ENCODE peak calls at places on chromosome 21, in four cellular contexts. E is Peyer's patch, H is kidney epithelial cell, O is AG09319. N is an unnamed sample.

GRCh38 chr21:14054682-14055081 is 156.1 kb downstream of the LIPI start:
- DNase-seq in O (no peak), H (no peak), E (no peak), N (no peak)

GRCh38 chr21:28537371-28538079 is 455.2 kb downstream of the LTN1 start:
- DNase-seq in H (no peak), O (no peak), E (no peak), N (peak)

GRCh38 chr21:29423521-29423920 is 124.8 kb downstream of the BACH1 start:
- DNase-seq in O (no peak), H (no peak), E (no peak), N (no peak)

GRCh38 chr21:32806810-32807386 is 35.3 kb upstream of the PAXBP1 start:
- DNase-seq in O (no peak), H (no peak), E (no peak), N (no peak)

GRCh38 chr21:29318354-29318753 is 19.6 kb downstream of the BACH1 start:
- DNase-seq in H (no peak), E (no peak), O (no peak), N (no peak)

GRCh38 chr21:45067462-45068285 is 6.7 kb upstream of the ADARB1 start:
- DNase-seq in O (no peak), H (no peak), E (no peak), N (no peak)

GRCh38 chr21:33078907-33079582 is 9.1 kb downstream of the OLIG1 start:
- DNase-seq in O (no peak), H (peak), E (no peak), N (peak)

GRCh38 chr21:30329203-30329868 is 8.2 kb downstream of the KRTAP27-1 start:
- DNase-seq in E (no peak), H (no peak), O (no peak), N (peak)

GRCh38 chr21:27561116-27561515 is 594.2 kb upstream of the ADAMTS5 start:
- DNase-seq in H (no peak), E (no peak), O (peak), N (no peak)

GRCh38 chr21:27190601-27191000 is 223.7 kb upstream of the ADAMTS5 start:
- DNase-seq in E (no peak), H (peak), O (no peak), N (no peak)

GRCh38 chr21:32328595-32328994 is 29.9 kb downstream of the MRAP start:
- DNase-seq in H (no peak), E (no peak), O (no peak), N (no peak)

GRCh38 chr21:44949161-44950015 is 9.6 kb downstream of the SLX9 start:
- DNase-seq in H (no peak), O (no peak), E (peak), N (peak)

GRCh38 chr21:45535341-45536081 is 6.7 kb downstream of the SLC19A1 start:
- DNase-seq in H (no peak), E (no peak), O (no peak), N (no peak)

GRCh38 chr21:17612023-17612564 is 607 bp downstream of the BTG3 start:
- DNase-seq in E (peak), H (no peak), O (no peak), N (peak)

GRCh38 chr21:29206445-29206844 is 76.0 kb downstream of the MAP3K7CL start:
- DNase-seq in E (no peak), O (no peak), H (no peak), N (no peak)

GRCh38 chr21:45119812-45120211 is 45.4 kb downstream of the ADARB1 start:
- DNase-seq in H (no peak), E (no peak), O (no peak), N (no peak)

GRCh38 chr21:32368386-32368785 is 24.4 kb downstream of the URB1 start:
- DNase-seq in H (no peak), E (no peak), O (no peak), N (no peak)

GRCh38 chr21:28445081-28445830 is 547.4 kb downstream of the LTN1 start:
- DNase-seq in E (no peak), H (no peak), O (no peak), N (peak)

GRCh38 chr21:26834181-26834945 is 10.8 kb downstream of the ADAMTS1 start:
- DNase-seq in O (no peak), E (no peak), H (no peak), N (peak)

GRCh38 chr21:45419162-45419561 is 14.2 kb downstream of the COL18A1 start:
- DNase-seq in E (no peak), O (no peak), H (no peak), N (no peak)

GRCh38 chr21:30515681-30516080 is 13.7 kb upstream of the KRTAP19-5 start:
- DNase-seq in O (no peak), E (no peak), H (no peak), N (peak)

GRCh38 chr21:27681841-27682240 is 715.0 kb upstream of the ADAMTS5 start:
- DNase-seq in E (no peak), O (no peak), H (no peak), N (peak)

GRCh38 chr21:45285266-45285931 is 2.3 kb downstream of the POFUT2 start:
- DNase-seq in E (peak), O (no peak), H (no peak), N (no peak)

GRCh38 chr21:45473496-45474322 is 68.5 kb downstream of the SLC19A1 start:
- DNase-seq in E (no peak), O (no peak), H (no peak), N (no peak)

GRCh38 chr21:14418920-14419319 is 36.0 kb upstream of the HSPA13 start:
- DNase-seq in H (no peak), E (no peak), O (no peak), N (no peak)

GRCh38 chr21:20997633-20998455 is at the start of gene NCAM2:
- DNase-seq in H (no peak), O (peak), E (no peak), N (peak)

GRCh38 chr21:35895598-35895997 is 164.7 kb downstream of the SETD4 start:
- DNase-seq in O (no peak), H (no peak), E (no peak), N (no peak)

GRCh38 chr21:38341546-38342012 is 84.8 kb downstream of the KCNJ15 start:
- DNase-seq in H (no peak), O (no peak), E (no peak), N (no peak)

GRCh38 chr21:38241029-38241740 is 15.6 kb upstream of the KCNJ15 start:
- DNase-seq in O (no peak), H (no peak), E (no peak), N (no peak)

GRCh38 chr21:29250642-29251041 is 48.1 kb upstream of the BACH1 start:
- DNase-seq in O (no peak), E (no peak), H (no peak), N (no peak)

GRCh38 chr21:25733859-25734653 is 648 bp downstream of the ATP5PF start:
- DNase-seq in E (no peak), O (no peak), H (no peak), N (peak)

GRCh38 chr21:45570826-45571601 is 28.8 kb upstream of the SLC19A1 start:
- DNase-seq in H (no peak), O (no peak), E (no peak), N (no peak)

GRCh38 chr21:35940074-35940927 is 120.0 kb downstream of the SETD4 start:
- DNase-seq in H (no peak), E (no peak), O (peak), N (peak)

GRCh38 chr21:30629173-30629572 is 5.8 kb upstream of the KRTAP20-2 start:
- DNase-seq in O (no peak), E (no peak), H (no peak), N (no peak)

GRCh38 chr21:29676395-29676794 is 263.4 kb downstream of the GRIK1 start:
- DNase-seq in O (no peak), H (no peak), E (no peak), N (no peak)

GRCh38 chr21:21673959-21674358 is 675.8 kb downstream of the NCAM2 start:
- DNase-seq in E (no peak), H (no peak), O (no peak), N (peak)

DNA sequence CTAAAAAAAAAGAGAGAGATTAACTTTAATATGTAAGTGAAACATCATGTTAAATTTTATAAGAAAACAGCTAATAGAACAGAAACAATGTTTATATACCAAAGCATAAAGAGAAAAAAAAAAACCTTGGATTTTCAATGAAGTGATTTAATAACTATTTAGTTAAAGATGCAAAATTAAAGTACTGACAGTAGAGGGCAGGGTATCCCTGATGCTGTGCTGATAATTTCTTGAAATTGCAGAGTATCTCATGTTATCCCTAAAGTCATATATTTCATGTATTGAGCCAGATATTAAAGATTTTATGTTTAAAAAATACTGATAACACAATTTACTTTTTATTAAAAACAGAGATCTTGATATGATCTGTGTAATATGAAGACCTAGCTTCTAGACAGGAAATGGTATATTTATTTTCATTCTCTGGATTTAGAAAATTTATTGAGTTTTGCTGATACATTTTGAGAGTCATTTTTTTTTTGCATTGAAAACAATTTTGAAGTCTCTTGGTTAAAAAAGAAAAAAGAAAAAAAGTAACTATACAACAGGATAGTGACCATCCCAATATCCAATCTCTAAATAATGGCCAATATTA is 273.2 kb downstream of the USP25 start:
- DNase-seq in E (no peak), H (no peak), O (no peak), N (peak)
- TF ChIP-seq CTCF in E (no peak), H (peak), O (peak), N (peak)

GRCh38 chr21:34365794-34366193 is 2.0 kb downstream of the KCNE2 start:
- DNase-seq in H (no peak), E (peak), O (no peak), N (no peak)
- TF ChIP-seq CTCF in H (no peak), E (no peak), O (no peak), N (no peak)

GRCh38 chr21:43937898-43938309 is 72.9 kb downstream of the AGPAT3 start:
- DNase-seq in O (no peak), H (no peak), E (peak), N (no peak)

GRCh38 chr21:43940329-43940653 is 71.8 kb upstream of the TRAPPC10 start:
- DNase-seq in E (no peak), H (no peak), O (no peak), N (no peak)

GRCh38 chr21:43940672-43941071 is 71.4 kb upstream of the TRAPPC10 start:
- DNase-seq in E (no peak), O (no peak), H (no peak), N (no peak)

GRCh38 chr21:43938751-43939442 is 73.2 kb upstream of the TRAPPC10 start:
- DNase-seq in E (peak), H (no peak), O (no peak), N (peak)

DNA sequence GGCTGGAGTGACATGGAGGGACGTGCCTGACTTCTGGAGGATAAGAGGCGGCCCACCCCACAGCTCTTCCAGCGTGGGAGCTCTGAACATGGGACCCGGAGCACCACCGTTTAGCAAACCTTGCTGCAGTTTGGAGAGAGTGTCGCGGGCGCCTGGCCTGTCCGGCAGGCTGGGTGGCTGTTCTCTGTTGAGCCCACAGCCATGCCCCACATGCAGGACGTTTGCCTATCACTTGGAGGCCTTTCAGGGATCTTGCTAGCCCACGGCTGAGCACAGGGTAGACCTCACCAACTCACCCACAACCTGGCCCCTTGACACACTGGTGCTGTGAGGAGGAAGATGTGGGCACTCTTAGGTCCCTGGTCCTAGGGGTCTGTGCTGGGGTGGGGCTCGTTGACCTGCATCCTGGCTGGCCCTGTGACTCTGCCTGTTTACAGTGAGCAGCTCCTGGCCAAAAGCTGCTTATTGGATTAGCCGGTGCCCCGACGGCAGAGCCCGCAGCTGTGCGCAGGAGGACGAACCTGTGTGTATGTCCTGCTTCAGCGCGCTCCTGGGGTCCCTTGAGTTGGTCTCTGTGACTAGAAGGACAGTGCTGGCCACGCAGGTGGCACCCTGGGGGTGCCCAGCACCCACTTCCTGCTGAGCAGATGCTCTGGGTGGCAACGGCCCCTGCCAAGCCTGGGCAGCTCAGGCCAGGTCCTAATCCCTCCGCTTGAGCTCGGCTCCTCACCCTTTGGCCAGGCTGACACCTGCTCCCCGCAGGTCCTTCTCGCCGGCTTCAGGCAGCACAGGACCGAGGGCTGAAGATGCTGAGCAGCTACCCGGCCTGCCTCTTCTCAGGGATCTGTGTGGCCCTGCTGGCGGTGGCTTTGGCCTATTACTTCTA is 72.4 kb upstream of the TRAPPC10 start:
- DNase-seq in H (no peak), E (no peak), O (no peak), N (no peak)
- TF ChIP-seq CTCF in H (no peak), E (no peak), O (no peak), N (no peak)

DNA sequence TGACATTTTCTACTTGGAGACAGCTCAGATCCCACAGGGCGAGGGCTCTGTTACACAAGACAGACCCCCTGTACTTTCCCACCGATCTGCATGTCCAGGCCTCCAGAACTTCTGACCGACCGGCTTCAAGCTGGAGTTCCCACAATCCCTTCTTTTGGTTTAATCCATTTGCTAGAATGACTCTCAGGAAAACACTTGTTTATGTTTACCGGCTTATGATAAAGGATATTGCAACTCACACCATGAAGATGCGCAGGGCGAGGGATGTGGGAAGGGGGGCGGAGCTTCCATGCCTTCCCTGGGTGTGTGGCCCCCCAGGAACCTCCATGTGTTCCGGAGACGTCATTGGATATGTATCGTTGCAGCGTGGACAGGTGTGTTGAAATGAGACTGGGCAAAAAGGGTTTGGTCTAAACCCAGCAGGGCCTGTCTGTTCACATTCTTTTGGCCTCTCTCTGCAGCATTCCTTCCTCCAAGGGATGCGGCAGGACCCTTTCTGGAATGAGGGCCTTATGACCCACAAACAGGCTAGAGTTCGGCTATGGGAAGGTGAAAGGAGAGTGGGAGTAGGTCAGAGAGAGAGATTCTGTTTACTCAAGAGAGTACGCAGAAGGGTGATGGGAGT is 7.5 kb upstream of the IGSF5 start:
- DNase-seq in H (no peak), O (no peak), E (no peak), N (peak)
- TF ChIP-seq CTCF in H (no peak), O (no peak), E (no peak), N (no peak)

GRCh38 chr21:41895643-41896493 is 16.7 kb upstream of the PRDM15 start:
- DNase-seq in E (peak), O (no peak), H (no peak), N (no peak)
- TF ChIP-seq CTCF in E (no peak), O (no peak), H (no peak), N (no peak)

GRCh38 chr21:43645414-43645891 is 13.8 kb downstream of the HSF2BP start:
- DNase-seq in E (peak), H (no peak), O (no peak), N (peak)
- TF ChIP-seq CTCF in E (peak), H (peak), O (peak), N (peak)

DNA sequence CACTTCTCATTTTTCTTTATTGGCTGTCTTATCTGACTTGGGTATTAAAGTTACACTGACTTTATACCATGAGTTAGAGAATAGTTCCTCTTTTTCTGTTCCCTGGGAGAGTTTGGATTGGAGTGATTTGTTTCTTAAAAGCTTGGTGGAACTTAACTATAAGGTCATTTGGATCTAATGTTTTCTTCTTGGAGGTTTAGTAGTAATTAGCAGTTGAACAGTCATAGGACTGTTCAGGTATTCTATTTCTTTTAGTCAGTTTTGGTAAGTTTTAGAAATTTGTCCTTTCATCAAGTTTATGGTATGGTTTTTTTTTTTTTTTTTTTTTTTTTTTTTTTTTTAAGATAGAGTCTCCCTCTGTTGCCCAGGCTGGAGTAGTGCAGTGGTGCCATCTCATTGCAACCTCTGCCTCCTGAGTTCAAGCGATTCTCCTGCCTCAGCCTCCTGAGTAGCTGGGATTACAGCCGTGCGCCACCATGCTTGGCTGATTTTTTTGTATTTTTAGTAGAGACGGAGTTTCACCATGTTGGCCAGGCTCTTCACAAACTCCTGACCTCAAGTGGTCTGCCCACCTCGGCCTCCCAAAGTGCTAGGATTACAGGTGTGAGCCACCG is 6.3 kb downstream of the TTC3 start:
- DNase-seq in H (no peak), E (no peak), O (no peak), N (peak)
- TF ChIP-seq CTCF in H (no peak), E (no peak), O (peak), N (peak)

DNA sequence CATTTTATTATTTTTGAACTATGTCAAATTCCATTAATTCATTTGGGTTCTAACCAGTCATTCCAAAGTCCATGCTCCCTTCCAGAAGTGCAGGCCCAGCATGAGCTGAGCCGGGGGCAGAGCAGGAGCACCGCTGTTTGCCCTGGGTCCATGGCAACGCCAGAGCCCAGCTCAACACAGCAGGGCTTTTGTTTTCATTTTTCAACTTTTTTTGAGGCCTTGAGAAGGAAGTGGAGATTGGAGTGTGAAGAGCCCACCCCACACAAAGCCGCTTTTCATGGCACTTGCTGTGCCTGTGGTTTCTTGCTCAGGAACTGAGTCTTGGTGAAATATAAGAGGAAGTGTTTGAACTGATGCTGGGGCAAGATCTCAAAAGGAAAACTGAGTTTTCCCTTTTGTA is 13.2 kb upstream of the PRMT2 start:
- DNase-seq in E (peak), O (no peak), H (no peak), N (no peak)
- TF ChIP-seq CTCF in E (no peak), O (no peak), H (no peak), N (no peak)

DNA sequence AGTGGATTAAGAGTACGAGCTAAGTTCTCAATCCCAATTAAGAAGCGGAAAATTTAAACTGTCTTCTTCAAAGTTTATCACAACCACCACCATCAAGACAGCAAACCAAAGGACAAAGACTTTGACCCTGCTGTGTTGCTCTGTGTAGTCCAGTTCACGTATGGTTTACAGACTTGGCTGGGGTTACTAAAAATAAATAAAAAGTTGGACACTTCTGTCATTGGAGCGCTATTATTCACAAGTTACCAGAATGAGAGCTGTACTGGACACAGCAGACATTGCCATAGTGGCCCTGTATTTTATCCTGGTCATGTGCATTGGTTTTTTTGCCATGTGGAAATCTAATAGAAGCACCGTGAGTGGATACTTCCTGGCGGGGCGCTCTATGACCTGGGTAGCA is 21.6 kb downstream of the MRPS6 start:
- DNase-seq in O (no peak), E (no peak), H (no peak), N (no peak)
- TF ChIP-seq CTCF in O (no peak), E (no peak), H (no peak), N (no peak)